ENCODE peak calls at places on chromosomes 13 and 19, in six cellular contexts. Q is cardiac fibroblast, F is fibroblast of mammary gland, Z is hepatic stellate cell, L is Ammon's horn, A is NCI-H1105. V is an unnamed sample.

GRCh38 chr13:91185294-91185863 is 162.1 kb upstream of the MIR17HG start:
- DNase-seq in Q (peak; percentile 32), F (peak; percentile 10), Z (no peak), L (peak; percentile 42), A (no peak), V (peak; percentile 49)

GRCh38 chr13:21742041-21742440 is 71.2 kb downstream of the FGF9 start:
- DNase-seq in Q (no peak), F (no peak), Z (no peak), L (no peak), A (no peak), V (no peak)

GRCh38 chr19:17779281-17779930 is 15.5 kb upstream of the B3GNT3 start:
- DNase-seq in Q (peak; percentile 52), F (peak; percentile 46), Z (peak; percentile 26), L (peak; percentile 85), A (no peak), V (peak; percentile 48)

GRCh38 chr13:30037306-30037705 is 186.9 kb upstream of the UBL3 start:
- DNase-seq in Q (no peak), F (no peak), Z (no peak), L (no peak), A (no peak), V (no peak)

GRCh38 chr13:109790951-109791605 is 4.7 kb upstream of the IRS2 start:
- DNase-seq in Q (peak; percentile 58), F (peak; percentile 44), Z (peak; percentile 36), L (peak; percentile 82), A (peak; percentile 57), V (peak; percentile 76)

GRCh38 chr13:98307744-98308524 is 130.9 kb upstream of the RNF113B start:
- DNase-seq in Q (peak; percentile 78), F (peak; percentile 48), Z (no peak), L (no peak), A (no peak), V (no peak)

GRCh38 chr19:8811315-8812172 is 20.6 kb downstream of the ZNF558 start:
- DNase-seq in Q (peak; percentile 6), F (peak; percentile 30), Z (no peak), L (no peak), A (no peak), V (no peak)

GRCh38 chr19:42488783-42489521 is 39.3 kb downstream of the CEACAM1 start:
- DNase-seq in Q (no peak), F (no peak), Z (no peak), L (no peak), A (no peak), V (no peak)

GRCh38 chr19:39053276-39054090 is 21.1 kb upstream of the FBXO27 start:
- DNase-seq in Q (no peak), F (no peak), Z (no peak), L (peak; percentile 37), A (no peak), V (peak; percentile 73)

GRCh38 chr19:42529248-42529764 is 1.0 kb upstream of the CEACAM1 start:
- DNase-seq in Q (peak; percentile 69), F (peak; percentile 42), Z (peak; percentile 68), L (peak; percentile 75), A (peak; percentile 2), V (peak; percentile 76)

GRCh38 chr19:41415154-41415571 is 12.0 kb downstream of the B3GNT8 start:
- DNase-seq in Q (no peak), F (no peak), Z (no peak), L (no peak), A (peak; percentile 49), V (no peak)

GRCh38 chr19:42324655-42325307 is 654 bp upstream of the MEGF8 start:
- DNase-seq in Q (no peak), F (no peak), Z (no peak), L (no peak), A (no peak), V (no peak)

GRCh38 chr13:83449666-83450395 is 432.4 kb downstream of the SLITRK1 start:
- DNase-seq in Q (peak; percentile 12), F (peak; percentile 80), Z (no peak), L (no peak), A (no peak), V (no peak)

GRCh38 chr19:46635920-46636761 is at the start of gene GNG8:
- DNase-seq in Q (no peak), F (no peak), Z (no peak), L (no peak), A (no peak), V (no peak)

GRCh38 chr19:18254546-18255500 is 19.4 kb downstream of the IQCN start:
- DNase-seq in Q (no peak), F (no peak), Z (no peak), L (no peak), A (peak; percentile 65), V (no peak)

GRCh38 chr19:38742906-38743305 is 1.4 kb downstream of the CAPN12 start:
- DNase-seq in Q (no peak), F (no peak), Z (peak; percentile 10), L (no peak), A (no peak), V (no peak)

V was measured in globus pallidus.